ENCODE peak calls at places on chromosome 5, in nine cellular contexts. J is spleen, E is fibroblast of lung, Y is Panc1, K is vagina, F is neuronal stem cell, U is HCT116, T is transverse colon, I is stomach. V is an unnamed sample.

GRCh38 chr5:84113246-84114118 is 271.2 kb downstream of the EDIL3 start:
- DNase-seq in J (no peak), E (peak; percentile 75), Y (no peak), K (no peak), F (peak; percentile 37), U (peak; percentile 10), T (no peak), I (no peak), V (peak; percentile 23)

GRCh38 chr5:151257731-151258715 is 5.0 kb downstream of the GM2A start:
- DNase-seq in J (peak; percentile 81), E (peak; percentile 30), Y (peak; percentile 33), K (no peak), F (no peak), U (no peak), T (peak; percentile 27), I (no peak), V (no peak)

GRCh38 chr5:79200573-79201183 is 35.3 kb upstream of the JMY start:
- DNase-seq in J (no peak), E (no peak), Y (no peak), K (no peak), F (no peak), U (no peak), T (no peak), I (no peak), V (peak; percentile 6)

GRCh38 chr5:6307304-6307703 is 71.0 kb downstream of the MED10 start:
- DNase-seq in J (no peak), E (no peak), Y (no peak), K (no peak), F (no peak), U (no peak), T (no peak), I (no peak), V (no peak)

GRCh38 chr5:65663804-65664521 is 39.1 kb downstream of the SHLD3 start:
- DNase-seq in J (no peak), E (peak; percentile 22), Y (peak; percentile 18), K (no peak), F (peak; percentile 23), U (peak; percentile 4), T (no peak), I (no peak), V (no peak)

GRCh38 chr5:180642181-180643140 is 6.9 kb downstream of the FLT4 start:
- DNase-seq in J (no peak), E (no peak), Y (no peak), K (no peak), F (no peak), U (no peak), T (peak; percentile 3), I (peak; percentile 17), V (no peak)

GRCh38 chr5:31453522-31453921 is 78.4 kb downstream of the DROSHA start:
- DNase-seq in J (no peak), E (no peak), Y (no peak), K (no peak), F (no peak), U (no peak), T (no peak), I (no peak), V (no peak)

GRCh38 chr5:76716456-76717157 is 681 bp downstream of the F2R start:
- DNase-seq in J (peak; percentile 80), E (peak; percentile 29), Y (no peak), K (no peak), F (peak; percentile 12), U (no peak), T (no peak), I (no peak), V (peak; percentile 38)

GRCh38 chr5:137847699-137848098 is 20.0 kb upstream of the MYOT start:
- DNase-seq in J (no peak), E (no peak), Y (no peak), K (no peak), F (no peak), U (no peak), T (no peak), I (no peak), V (no peak)

GRCh38 chr5:126070481-126070880 is 352.7 kb upstream of the GRAMD2B start:
- DNase-seq in J (no peak), E (peak; percentile 58), Y (no peak), K (no peak), F (no peak), U (no peak), T (no peak), I (no peak), V (peak; percentile 43)

GRCh38 chr5:101455851-101456250 is 552.8 kb upstream of the ST8SIA4 start:
- DNase-seq in J (no peak), E (no peak), Y (no peak), K (no peak), F (no peak), U (no peak), T (no peak), I (no peak), V (no peak)

GRCh38 chr5:125232779-125233230 is 486.4 kb upstream of the ZNF608 start:
- DNase-seq in J (no peak), E (peak; percentile 93), Y (no peak), K (no peak), F (no peak), U (no peak), T (no peak), I (no peak), V (no peak)

GRCh38 chr5:135834639-135835529 is at the start of gene SLC25A48:
- DNase-seq in J (peak; percentile 80), E (peak; percentile 39), Y (no peak), K (peak; percentile 76), F (peak; percentile 71), U (peak; percentile 58), T (peak; percentile 76), I (peak; percentile 40), V (no peak)

GRCh38 chr5:181211208-181211607 is 6.2 kb upstream of the TRIM7 start:
- DNase-seq in J (no peak), E (no peak), Y (no peak), K (no peak), F (no peak), U (no peak), T (no peak), I (no peak), V (no peak)

GRCh38 chr5:147935032-147935431 is 28.7 kb upstream of the C5orf46 start:
- DNase-seq in J (no peak), E (peak; percentile 69), Y (peak; percentile 62), K (no peak), F (peak; percentile 11), U (peak; percentile 39), T (no peak), I (no peak), V (peak; percentile 59)

GRCh38 chr5:108801776-108802175 is 54.1 kb downstream of the FER start:
- DNase-seq in J (no peak), E (peak; percentile 96), Y (peak; percentile 58), K (no peak), F (no peak), U (peak; percentile 84), T (no peak), I (no peak), V (peak; percentile 88)

GRCh38 chr5:34639852-34640626 is 16.1 kb upstream of the RAI14 start:
- DNase-seq in J (no peak), E (peak; percentile 91), Y (no peak), K (no peak), F (no peak), U (no peak), T (no peak), I (no peak), V (peak; percentile 84)

GRCh38 chr5:35371971-35372426 is 141.7 kb upstream of the PRLR start:
- DNase-seq in J (no peak), E (no peak), Y (no peak), K (no peak), F (no peak), U (no peak), T (peak; percentile 45), I (peak; percentile 61), V (no peak)

GRCh38 chr5:113520429-113520828 is 6.9 kb downstream of the YTHDC2 start:
- DNase-seq in J (no peak), E (peak; percentile 74), Y (no peak), K (no peak), F (no peak), U (no peak), T (no peak), I (no peak), V (peak; percentile 25)

GRCh38 chr5:133980652-133981051 is 12.2 kb upstream of the C5orf15 start:
- DNase-seq in J (no peak), E (no peak), Y (no peak), K (no peak), F (no peak), U (no peak), T (no peak), I (no peak), V (no peak)
- H3K36me3 ChIP-seq in J (peaks cover 76% of the 10 kb centered on the region), E (peaks cover 10% of the 10 kb centered on the region), Y (peaks cover 13% of the 10 kb centered on the region), K (peaks cover 48% of the 10 kb centered on the region), F (peaks cover 26% of the 10 kb centered on the region), U (peaks cover 48% of the 10 kb centered on the region), T (no peaks in the 10 kb centered on the region), I (peaks cover 97% of the 10 kb centered on the region), V (peaks cover 51% of the 10 kb centered on the region)

DNA sequence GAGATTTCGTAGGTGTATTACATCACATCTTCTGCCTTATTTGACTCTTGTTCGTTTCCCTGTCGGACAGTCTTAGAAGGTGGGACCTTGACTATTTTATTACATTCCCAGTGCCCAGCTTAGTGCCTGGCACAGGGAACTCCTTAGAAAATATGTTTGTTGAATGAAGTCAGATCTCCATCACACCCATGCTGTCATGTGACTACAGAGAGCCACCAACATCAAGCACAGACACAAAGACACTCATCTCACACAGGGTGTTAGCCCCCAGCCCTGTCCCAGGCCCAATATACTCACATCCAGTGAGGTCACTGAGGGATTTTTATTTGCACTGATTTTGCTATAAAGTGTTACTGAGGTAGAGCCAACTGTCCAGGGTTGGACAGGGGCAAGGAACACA is 692 bp upstream of the SRA1 start:
- DNase-seq in J (no peak), E (no peak), Y (no peak), K (no peak), F (no peak), U (no peak), T (no peak), I (no peak), V (no peak)
- H3K4me3 ChIP-seq in J (peak overlapping the region; percentile 68), E (no peak overlapping the region), Y (no peak overlapping the region), K (no peak overlapping the region), F (no peak overlapping the region), U (peak overlapping the region; percentile 82), T (no peak overlapping the region), I (no peak overlapping the region), V (no peak overlapping the region)

DNA sequence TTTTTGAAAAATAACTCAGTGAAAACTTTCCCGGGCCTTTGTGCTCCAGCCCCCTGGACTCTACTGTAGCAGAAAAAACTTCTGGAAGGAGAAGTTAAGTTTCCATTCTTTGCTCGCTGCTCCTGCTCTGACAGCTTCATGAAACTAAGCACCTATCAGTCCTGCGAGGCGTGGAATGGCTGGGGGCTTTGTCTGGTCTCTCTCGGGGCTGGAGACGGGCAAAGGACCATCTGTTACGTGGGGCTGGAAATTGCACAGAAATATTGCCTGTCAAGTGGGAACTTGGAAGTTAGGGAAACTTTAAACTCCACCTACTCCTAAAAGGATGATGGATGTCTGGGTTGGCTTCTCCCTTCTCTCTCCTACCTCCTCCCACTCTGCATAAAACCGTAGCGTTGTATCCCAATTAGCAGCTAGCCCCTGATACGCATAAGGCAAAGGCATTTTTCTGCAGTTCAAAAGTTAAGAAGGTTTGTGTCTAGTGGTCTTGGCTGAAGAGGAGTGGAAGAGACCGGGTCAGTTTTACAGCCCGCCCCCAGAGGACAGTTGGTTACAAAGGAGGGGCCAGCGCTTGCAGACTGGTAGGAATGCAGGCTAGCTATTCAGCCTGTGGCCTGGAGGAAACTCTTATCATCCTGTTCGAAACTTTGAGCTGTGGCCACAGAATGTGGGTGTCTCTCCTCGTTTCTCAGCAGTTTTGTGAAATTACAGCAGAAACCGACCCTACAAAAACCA is 1.2 kb downstream of the FBXL7 start:
- DNase-seq in J (no peak), E (peak; percentile 91), Y (no peak), K (no peak), F (peak; percentile 57), U (no peak), T (peak; percentile 18), I (no peak), V (peak; percentile 86)
- H3K27ac ChIP-seq in J (peak overlapping the region; percentile 82), E (peak overlapping the region; percentile 80), Y (no peak overlapping the region), K (peak overlapping the region; percentile 89), F (peak overlapping the region; percentile 67), U (no peak overlapping the region), T (peak overlapping the region; percentile 84), I (peak overlapping the region; percentile 84), V (peak overlapping the region; percentile 64)

GRCh38 chr5:1053391-1054017 is 44.9 kb downstream of the NKD2 start:
- DNase-seq in J (no peak), E (no peak), Y (no peak), K (no peak), F (no peak), U (no peak), T (peak; percentile 24), I (no peak), V (no peak)
- H3K36me3 ChIP-seq in J (peaks cover 14% of the 10 kb centered on the region), E (no peaks in the 10 kb centered on the region), Y (peaks cover 17% of the 10 kb centered on the region), K (no peaks in the 10 kb centered on the region), F (peaks cover 37% of the 10 kb centered on the region), U (peaks cover 3% of the 10 kb centered on the region), T (no peaks in the 10 kb centered on the region), I (peaks cover 82% of the 10 kb centered on the region), V (no peaks in the 10 kb centered on the region)

V was measured in brain microvascular endothelial cell.